ENCODE peak calls at places on chromosomes 13 and 19, in four cellular contexts. G is HCT116, I is HepG2, E is K562. T is an unnamed sample.

GRCh38 chr13:48595330-48596127 is 58.2 kb upstream of the CYSLTR2 start:
- DNase-seq in E (peak), I (peak), G (peak), T (peak)

GRCh38 chr19:12484371-12485322 is at the start of gene ZNF709:
- DNase-seq in E (peak), G (no peak), I (peak), T (peak)

GRCh38 chr13:57666554-57666953 is 35.0 kb downstream of the PCDH17 start:
- DNase-seq in G (no peak), I (no peak), E (no peak), T (no peak)

GRCh38 chr19:19113040-19113541 is 25.2 kb downstream of the TMEM161A start:
- DNase-seq in E (peak), I (peak), G (no peak), T (no peak)

GRCh38 chr19:1469936-1470863 is 8.8 kb downstream of the C19orf25 start:
- DNase-seq in E (peak), G (peak), I (no peak), T (no peak)

GRCh38 chr19:33261511-33262192 is 36.0 kb upstream of the SLC7A10 start:
- DNase-seq in G (no peak), E (no peak), I (no peak), T (no peak)

GRCh38 chr13:69458013-69458412 is 649.6 kb upstream of the ATXN8OS start:
- DNase-seq in G (no peak), I (no peak), E (no peak), T (no peak)

GRCh38 chr13:22927008-22927393 is 253.8 kb upstream of the SGCG start:
- DNase-seq in E (no peak), I (no peak), G (no peak), T (no peak)

GRCh38 chr19:13031917-13032623 is 36.8 kb downstream of the NFIX start:
- DNase-seq in I (peak), G (no peak), E (no peak), T (no peak)

GRCh38 chr13:28657784-28658538 is 969 bp upstream of the POMP start:
- DNase-seq in I (no peak), E (no peak), G (no peak), T (no peak)

GRCh38 chr13:105255472-105255871 is 1280.0 kb downstream of the EFNB2 start:
- DNase-seq in I (no peak), E (no peak), G (no peak), T (no peak)

GRCh38 chr13:44437356-44438233 is 64.0 kb downstream of the SERP2 start:
- DNase-seq in G (no peak), E (no peak), I (peak), T (no peak)

GRCh38 chr13:78759704-78760103 is 100.7 kb upstream of the OBI1 start:
- DNase-seq in G (no peak), E (no peak), I (peak), T (no peak)

GRCh38 chr13:67642638-67643037 is 412.5 kb upstream of the PCDH9 start:
- DNase-seq in G (no peak), E (no peak), I (no peak), T (no peak)

GRCh38 chr13:110327036-110327790 is 20.1 kb downstream of the COL4A2 start:
- DNase-seq in E (no peak), G (no peak), I (no peak), T (no peak)

GRCh38 chr13:100722517-100722916 is 47.9 kb upstream of the TMTC4 start:
- DNase-seq in I (no peak), E (no peak), G (no peak), T (no peak)

GRCh38 chr19:37466277-37466797 is 907 bp downstream of the ZNF569 start:
- DNase-seq in E (no peak), I (no peak), G (no peak), T (no peak)

GRCh38 chr19:47832723-47833122 is 11.0 kb downstream of the CRX start:
- DNase-seq in G (no peak), I (no peak), E (no peak), T (no peak)

GRCh38 chr13:25904830-25905229 is 147.0 kb downstream of the SHISA2 start:
- DNase-seq in I (no peak), G (no peak), E (no peak), T (no peak)

GRCh38 chr19:50718255-50719118 is 1.1 kb downstream of the SHANK1 start:
- DNase-seq in G (no peak), E (peak), I (no peak), T (no peak)

GRCh38 chr19:3698386-3698950 is 1.8 kb downstream of the PIP5K1C start:
- DNase-seq in I (no peak), G (no peak), E (no peak), T (no peak)

GRCh38 chr19:3701200-3701599 is 932 bp upstream of the PIP5K1C start:
- DNase-seq in I (no peak), G (no peak), E (no peak), T (no peak)

GRCh38 chr19:3699071-3699740 is 1.1 kb downstream of the PIP5K1C start:
- DNase-seq in E (peak), G (no peak), I (no peak), T (no peak)

GRCh38 chr19:3699741-3700241 is 477 bp downstream of the PIP5K1C start:
- DNase-seq in E (no peak), I (no peak), G (no peak), T (no peak)

DNA sequence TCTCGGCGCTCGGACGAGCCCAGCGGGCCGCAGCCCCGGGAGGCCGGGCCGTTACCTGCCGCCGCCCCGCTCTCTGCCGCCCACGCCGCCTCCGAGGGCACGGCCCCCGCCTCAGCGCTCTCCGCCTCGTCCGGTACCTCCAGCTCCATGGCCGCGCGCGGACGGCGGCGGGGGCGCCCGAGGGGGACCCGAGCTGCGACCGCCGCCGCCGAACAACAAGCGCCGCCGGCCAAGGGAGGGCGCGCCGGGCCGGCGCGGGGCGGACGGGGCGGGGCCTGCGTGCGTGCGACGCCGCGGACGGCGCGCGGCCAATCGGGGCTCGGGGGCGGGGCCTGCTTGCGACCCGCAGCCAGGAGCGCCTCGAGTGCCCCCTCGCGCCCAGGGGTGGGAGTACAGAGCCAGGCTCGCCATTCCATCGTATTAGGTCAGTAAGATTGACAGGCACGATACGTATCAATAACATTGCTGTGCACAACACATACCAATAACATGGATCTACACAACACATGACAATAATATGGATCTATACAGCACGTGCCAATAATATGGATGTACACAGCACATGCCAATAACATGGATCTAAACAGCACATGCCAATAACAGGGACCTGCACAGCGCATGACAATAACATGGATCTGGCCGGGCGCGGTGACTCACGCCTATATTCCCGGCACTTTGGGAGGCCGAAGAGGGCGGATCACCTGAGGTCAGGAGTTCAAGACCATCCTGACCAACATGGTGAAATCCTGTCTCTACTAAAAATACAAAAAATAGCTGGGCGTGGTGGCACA is at the start of gene PIP5K1C:
- DNase-seq in I (peak), G (peak), E (peak), T (peak)
- TF ChIP-seq TCF7L2 in I (no peak), G (no peak), E (no peak), T (no peak)

DNA sequence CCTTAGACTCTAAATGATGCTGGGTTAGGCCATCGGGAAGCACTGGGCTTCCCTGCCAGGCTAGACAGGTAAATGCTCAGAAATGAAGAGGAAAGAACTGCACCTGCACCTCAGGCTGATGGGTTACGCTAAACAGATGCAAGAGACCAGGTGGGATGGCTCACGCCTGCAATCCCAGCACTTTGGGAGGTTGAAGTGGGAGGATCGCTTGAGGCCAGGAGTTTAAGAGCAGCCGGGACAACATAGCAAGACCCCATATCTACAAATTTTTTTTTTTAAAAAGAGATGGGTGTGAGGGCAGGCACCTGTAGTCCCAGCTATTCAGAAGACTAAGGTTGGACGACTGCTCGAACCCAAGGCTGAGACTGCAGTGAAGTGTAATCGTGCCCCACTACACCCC is 634.7 kb downstream of the UQCRFS1 start:
- DNase-seq in I (no peak), G (no peak), E (no peak), T (no peak)
- TF ChIP-seq TCF7L2 in I (no peak), G (no peak), E (no peak), T (no peak)

DNA sequence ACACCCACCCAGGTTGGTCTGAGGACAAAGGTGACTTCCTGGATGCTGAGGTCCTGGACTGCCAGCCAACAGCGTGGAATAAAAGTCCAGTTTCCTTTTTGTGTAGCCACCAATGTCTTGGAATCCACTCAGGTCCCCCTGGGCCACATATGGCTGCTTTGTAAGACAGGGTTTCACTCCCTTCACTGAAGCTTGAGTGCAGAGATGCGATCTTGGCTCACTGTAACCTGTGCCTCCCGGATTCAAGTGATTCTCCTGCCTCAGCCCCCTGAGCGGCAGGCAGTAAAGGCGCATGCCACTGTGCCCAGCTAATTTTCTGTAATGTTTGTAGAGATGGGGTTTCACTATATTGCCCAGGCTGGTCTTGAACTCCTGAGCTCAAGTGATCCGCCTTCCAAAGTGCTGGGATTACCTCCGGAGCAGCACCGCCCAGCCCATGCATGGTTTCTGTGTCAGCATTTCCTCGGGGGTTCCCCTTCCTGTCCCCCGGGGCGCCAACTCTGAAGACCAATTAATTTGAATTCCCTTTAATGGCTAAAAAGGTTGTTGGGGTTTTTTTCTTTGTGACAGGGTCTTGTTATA is 17.5 kb downstream of the KANK2 start:
- DNase-seq in E (no peak), I (no peak), G (no peak), T (no peak)
- TF ChIP-seq TCF7L2 in E (no peak), I (no peak), G (no peak), T (no peak)

DNA sequence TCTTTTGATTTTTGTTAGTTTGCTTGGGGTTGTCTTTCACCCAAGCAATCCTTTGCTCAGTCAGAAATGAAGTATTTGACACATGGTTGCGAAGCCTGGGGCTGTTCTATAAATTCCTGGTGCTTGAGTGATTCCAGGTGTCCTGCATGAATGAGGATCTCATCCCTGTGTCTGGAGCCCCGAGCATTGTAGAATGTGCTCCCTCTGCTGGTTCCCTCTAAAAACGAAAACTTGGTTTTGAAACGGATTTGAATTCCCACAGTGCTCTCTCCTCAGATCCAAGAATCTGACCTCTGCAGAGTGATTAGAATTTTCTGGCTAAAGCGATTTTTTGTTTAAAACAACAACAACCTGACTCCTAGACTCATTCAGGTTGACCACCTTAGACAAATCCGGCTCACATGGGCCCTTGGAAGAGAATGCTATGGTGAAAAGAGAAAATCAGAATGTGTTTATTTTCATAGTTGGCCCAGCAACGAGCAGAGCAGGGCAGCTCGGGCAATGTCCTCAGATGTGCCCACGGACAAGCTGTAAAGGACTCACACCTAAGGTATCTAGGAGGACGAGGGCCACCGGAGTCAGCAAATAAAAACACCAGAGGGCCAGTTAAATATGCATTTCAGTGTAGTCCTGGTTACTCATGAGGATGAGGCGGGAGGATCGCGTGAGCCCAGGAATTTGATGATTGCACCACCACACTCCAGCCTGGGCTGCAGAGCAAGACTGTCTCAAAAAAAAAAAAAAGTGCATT is 8.7 kb upstream of the ATP12A start:
- DNase-seq in G (peak), I (peak), E (peak), T (no peak)
- TF ChIP-seq TCF7L2 in G (no peak), I (no peak), E (no peak), T (no peak)

GRCh38 chr19:45876161-45876410 is 9.9 kb downstream of the IRF2BP1 start:
- DNase-seq in I (no peak), G (no peak), E (no peak), T (no peak)
- TF ChIP-seq TCF7L2 in I (no peak), G (no peak), E (no peak), T (no peak)

GRCh38 chr19:14369399-14370168 is 11.7 kb upstream of the ADGRE5 start:
- DNase-seq in E (no peak), I (no peak), G (no peak), T (no peak)

GRCh38 chr19:14366529-14366928 is 14.7 kb upstream of the ADGRE5 start:
- DNase-seq in E (peak), G (peak), I (peak), T (no peak)

GRCh38 chr19:14370169-14370998 is 10.9 kb upstream of the ADGRE5 start:
- DNase-seq in E (no peak), G (no peak), I (no peak), T (no peak)

GRCh38 chr19:14367016-14367415 is 14.2 kb upstream of the ADGRE5 start:
- DNase-seq in E (no peak), I (no peak), G (no peak), T (no peak)

DNA sequence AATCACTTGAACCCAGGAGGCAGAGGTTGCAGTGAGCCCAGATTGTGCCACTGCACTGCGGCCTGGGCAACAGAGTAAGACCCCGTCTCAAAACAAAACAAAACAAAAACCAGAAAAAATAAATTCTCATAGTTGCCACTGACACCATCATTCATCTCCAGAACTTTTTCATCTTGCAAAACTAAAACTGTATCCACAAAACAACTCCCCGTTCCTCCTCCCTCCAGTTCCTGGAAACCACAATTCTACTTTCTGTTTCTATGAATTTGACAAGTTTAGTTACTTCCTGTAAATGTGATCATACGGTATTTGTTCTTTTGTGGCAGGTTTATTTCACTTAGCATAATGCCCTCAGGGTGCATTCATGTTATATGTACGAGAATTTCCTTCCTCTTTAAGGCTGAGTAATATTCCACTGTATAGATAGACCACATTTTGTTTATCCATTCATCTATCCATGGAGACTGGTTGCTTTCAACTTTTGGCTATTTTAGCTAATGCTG is 13.2 kb upstream of the ADGRE5 start:
- DNase-seq in G (no peak), E (no peak), I (no peak), T (no peak)
- TF ChIP-seq TCF7L2 in G (no peak), E (no peak), I (no peak), T (no peak)

DNA sequence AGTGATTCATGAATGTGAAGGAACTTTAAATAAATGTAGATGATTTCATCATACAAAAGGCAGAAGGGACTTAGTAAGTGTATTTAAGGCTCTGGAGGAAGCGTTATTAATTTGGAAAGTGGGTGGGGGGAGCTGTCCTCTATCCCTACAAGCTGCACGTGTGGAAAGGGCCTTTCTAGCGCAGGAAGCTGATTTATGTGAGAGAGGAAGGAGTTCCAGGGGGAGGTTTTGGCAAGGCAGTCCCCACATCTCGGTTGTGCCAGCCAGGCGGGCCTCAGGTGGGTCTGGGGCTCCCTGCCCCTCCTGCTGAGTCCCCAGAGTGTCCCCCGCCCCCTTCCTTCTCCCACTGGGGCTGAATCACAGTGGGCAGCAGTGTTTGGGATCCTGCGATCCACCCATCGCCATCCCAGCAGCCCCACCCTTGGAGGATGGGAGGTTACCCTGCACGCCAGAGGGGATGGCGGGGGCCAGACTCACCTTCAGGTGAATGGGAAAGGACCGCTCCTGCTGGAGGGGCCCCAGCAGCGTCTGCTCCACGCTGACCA is 709 bp downstream of the DLEU7 start:
- DNase-seq in I (no peak), G (no peak), E (no peak), T (no peak)
- TF ChIP-seq TCF7L2 in I (no peak), G (no peak), E (no peak), T (no peak)

GRCh38 chr19:56091066-56091490 is 30.0 kb downstream of the ZNF787 start:
- DNase-seq in E (no peak), G (no peak), I (no peak), T (no peak)
- TF ChIP-seq TCF7L2 in E (no peak), G (no peak), I (no peak), T (no peak)

GRCh38 chr19:6060600-6061391 is 49.5 kb downstream of the RFX2 start:
- DNase-seq in I (no peak), G (no peak), E (peak), T (no peak)
- TF ChIP-seq TCF7L2 in I (no peak), G (no peak), E (no peak), T (no peak)

GRCh38 chr19:8117991-8118390 is 31.4 kb downstream of the FBN3 start:
- DNase-seq in G (no peak), E (no peak), I (no peak), T (no peak)

GRCh38 chr19:8111376-8111775 is 38.0 kb downstream of the FBN3 start:
- DNase-seq in G (no peak), I (no peak), E (peak), T (no peak)

GRCh38 chr19:8116437-8117293 is 32.7 kb downstream of the FBN3 start:
- DNase-seq in I (no peak), E (peak), G (no peak), T (no peak)

GRCh38 chr19:8113017-8113416 is 36.4 kb downstream of the FBN3 start:
- DNase-seq in I (no peak), E (no peak), G (no peak), T (no peak)

DNA sequence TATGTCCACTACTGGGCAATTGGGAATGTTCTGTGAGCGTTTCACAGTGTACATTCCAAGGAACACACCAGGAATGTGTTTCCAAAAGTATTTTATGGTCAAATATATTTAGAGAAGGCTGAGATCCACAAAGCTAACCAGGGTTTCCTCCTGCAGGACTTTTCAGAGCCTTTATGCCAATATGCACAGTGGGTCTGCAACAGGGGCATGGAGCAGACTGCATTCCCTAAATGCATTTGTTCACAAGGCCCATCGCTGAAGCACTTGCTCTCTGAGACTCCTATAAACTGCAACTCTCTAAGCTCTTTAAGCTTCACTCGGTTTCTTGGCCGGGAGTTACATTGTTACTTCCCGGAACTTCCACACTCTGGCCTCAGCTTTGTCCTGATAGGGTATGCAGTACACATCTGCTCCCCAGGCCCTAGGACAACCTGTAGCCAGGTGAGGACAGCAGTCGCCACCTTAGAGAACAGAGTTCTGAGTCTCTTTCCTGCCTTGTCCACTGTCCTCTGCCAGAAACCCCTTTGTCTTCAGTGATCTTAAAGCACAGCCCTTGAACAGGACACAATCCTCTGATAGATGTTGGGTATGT is 33.5 kb downstream of the FBN3 start:
- DNase-seq in I (no peak), G (no peak), E (no peak), T (no peak)
- TF ChIP-seq TCF7L2 in I (no peak), G (no peak), E (no peak), T (no peak)

T was measured in Panc1.